ENCODE peak calls at places on chromosome 14, in ten cellular contexts. U, Q, N, F, H, W, K, G, O and L are unnamed samples.

GRCh38 chr14:104296388-104297312 is 158.3 kb downstream of the KIF26A start:
- DNase-seq in U (no peak), Q (no peak), N (no peak), F (no peak), H (no peak), W (peak), K (no peak), G (no peak), O (no peak), L (peak)

GRCh38 chr14:56808314-56809201 is 1.7 kb downstream of the OTX2 start:
- DNase-seq in U (no peak), Q (no peak), N (peak), F (no peak), H (no peak), W (no peak), K (no peak), G (no peak), O (no peak), L (no peak)

GRCh38 chr14:48536318-48536717 is 860.9 kb upstream of the MDGA2 start:
- DNase-seq in U (peak), Q (peak), N (no peak), F (no peak), H (no peak), W (no peak), K (no peak), G (no peak), O (no peak), L (no peak)

GRCh38 chr14:58533417-58533816 is 104.3 kb upstream of the DACT1 start:
- DNase-seq in U (no peak), Q (no peak), N (peak), F (no peak), H (no peak), W (peak), K (no peak), G (no peak), O (no peak), L (no peak)

GRCh38 chr14:90629471-90629870 is 186.8 kb downstream of the TTC7B start:
- DNase-seq in U (no peak), Q (no peak), N (no peak), F (no peak), H (no peak), W (no peak), K (no peak), G (no peak), O (peak), L (no peak)

GRCh38 chr14:76615331-76615730 is 145.9 kb upstream of the VASH1 start:
- DNase-seq in U (no peak), Q (no peak), N (no peak), F (no peak), H (no peak), W (no peak), K (no peak), G (no peak), O (peak), L (no peak)

GRCh38 chr14:36254020-36254614 is 66.3 kb downstream of the MBIP start:
- DNase-seq in U (no peak), Q (no peak), N (peak), F (peak), H (no peak), W (no peak), K (no peak), G (no peak), O (peak), L (no peak)

GRCh38 chr14:22656945-22657711 is 13.0 kb upstream of the OR6J1 start:
- DNase-seq in U (no peak), Q (no peak), N (peak), F (no peak), H (no peak), W (peak), K (no peak), G (no peak), O (no peak), L (no peak)

GRCh38 chr14:98582276-98582675 is 689.7 kb downstream of the BCL11B start:
- DNase-seq in U (no peak), Q (no peak), N (no peak), F (peak), H (no peak), W (no peak), K (no peak), G (no peak), O (no peak), L (no peak)

DNA sequence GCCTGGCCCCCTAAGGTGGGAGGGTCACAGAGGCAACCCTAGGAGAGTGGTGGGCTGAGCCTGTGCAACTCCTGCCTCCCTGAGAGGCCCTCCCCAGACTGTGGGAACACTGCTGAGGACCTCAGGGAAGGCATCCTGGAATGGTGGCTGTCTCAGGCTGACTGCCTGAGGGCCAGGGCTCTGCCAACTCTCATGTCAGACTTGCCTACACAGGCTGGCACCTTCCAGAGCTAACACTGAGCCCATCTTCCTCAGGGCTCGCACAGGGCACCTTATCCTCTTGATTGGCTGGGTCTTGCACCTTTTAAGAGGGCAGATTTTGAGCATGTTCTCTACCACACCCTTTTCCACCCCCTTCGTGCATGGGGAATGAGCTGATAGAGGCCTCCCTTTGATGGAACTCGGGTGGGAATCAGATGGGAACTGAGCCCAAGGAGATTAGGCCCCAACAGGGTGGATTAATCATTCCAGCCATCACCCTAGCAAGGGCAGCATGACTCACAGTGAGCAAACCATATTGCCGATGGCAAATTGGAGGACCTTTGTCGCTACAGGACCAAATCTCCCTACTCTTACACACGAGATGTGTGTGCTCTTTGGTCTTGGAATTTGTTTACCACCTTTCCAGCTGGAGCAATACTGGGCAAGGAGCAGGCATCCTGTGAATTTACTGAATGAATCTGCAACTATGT is 702.8 kb downstream of the VRK1 start:
- DNase-seq in U (no peak), Q (no peak), N (no peak), F (no peak), H (no peak), W (no peak), K (no peak), G (no peak), O (peak), L (no peak)
- H3K27ac ChIP-seq in U (no peak), Q (no peak), N (no peak), F (no peak), H (no peak), W (no peak), K (no peak), G (no peak), O (peak), L (no peak)

DNA sequence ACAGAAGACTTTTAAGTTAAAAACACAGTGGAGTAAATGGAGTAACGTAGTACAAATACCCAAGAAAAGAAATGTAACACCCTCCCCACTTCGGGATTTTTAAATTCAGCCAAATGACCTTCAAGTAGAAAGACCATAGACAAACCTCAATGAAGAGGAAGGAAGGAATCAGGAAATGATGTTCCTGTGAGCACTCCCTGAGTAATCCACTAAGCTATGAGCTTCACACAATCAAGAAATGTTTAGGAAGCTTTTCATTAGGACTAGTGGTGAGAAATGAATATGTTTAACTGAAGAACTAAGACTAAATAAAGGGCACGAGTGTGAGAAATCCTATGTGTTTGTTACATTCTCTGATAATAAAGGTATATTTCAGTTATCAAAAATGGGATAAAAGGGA is 10.1 kb downstream of the TCL1A start:
- DNase-seq in U (no peak), Q (no peak), N (no peak), F (no peak), H (no peak), W (peak), K (no peak), G (no peak), O (no peak), L (no peak)
- H3K27ac ChIP-seq in U (no peak), Q (no peak), N (no peak), F (no peak), H (no peak), W (no peak), K (no peak), G (no peak), O (no peak), L (no peak)

GRCh38 chr14:99838555-99839193 is 45.5 kb downstream of the EML1 start:
- DNase-seq in U (no peak), Q (peak), N (peak), F (no peak), H (peak), W (no peak), K (no peak), G (no peak), O (no peak), L (no peak)
- H3K27ac ChIP-seq in U (no peak), Q (peak), N (no peak), F (no peak), H (no peak), W (no peak), K (no peak), G (no peak), O (no peak), L (no peak)

DNA sequence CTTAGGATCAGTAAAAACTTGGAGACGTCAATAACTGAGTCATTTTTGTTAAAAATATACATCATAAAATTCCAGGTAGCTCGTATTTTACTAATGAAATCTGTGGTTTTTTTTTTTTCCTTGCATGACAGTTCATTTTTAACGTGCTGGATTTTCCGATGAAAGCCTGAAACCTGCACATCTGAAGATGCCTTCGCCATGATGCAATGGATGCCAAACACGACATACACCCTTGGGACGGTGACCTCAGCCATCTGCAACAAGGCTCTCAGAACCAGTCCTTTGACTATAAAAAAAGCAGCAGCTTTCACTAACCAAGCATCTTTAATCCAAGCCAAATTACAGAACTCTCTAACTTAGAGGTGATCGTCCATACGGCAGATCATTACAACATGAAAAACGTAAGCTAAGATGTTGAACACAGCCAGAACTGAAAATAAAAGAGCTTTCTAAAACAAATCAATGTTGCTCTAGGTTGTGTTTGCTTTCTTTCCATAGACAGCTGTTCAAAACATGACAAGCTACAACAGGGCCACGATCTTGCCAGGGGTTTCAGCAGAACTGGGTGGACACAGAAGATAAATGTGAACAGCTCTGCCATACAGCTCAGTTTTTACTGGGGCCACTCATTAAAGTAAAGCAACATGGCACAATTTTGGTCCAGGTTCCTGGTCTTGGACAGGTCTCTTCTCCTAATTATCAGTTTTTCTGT is 7.8 kb downstream of the NIN start:
- DNase-seq in U (no peak), Q (no peak), N (peak), F (no peak), H (no peak), W (no peak), K (peak), G (no peak), O (no peak), L (peak)
- H3K27ac ChIP-seq in U (no peak), Q (no peak), N (peak), F (no peak), H (no peak), W (no peak), K (peak), G (no peak), O (no peak), L (peak)

GRCh38 chr14:92515510-92516343 is 2.1 kb downstream of the RIN3 start:
- DNase-seq in U (no peak), Q (no peak), N (no peak), F (no peak), H (no peak), W (no peak), K (no peak), G (no peak), O (peak), L (no peak)
- H3K27ac ChIP-seq in U (no peak), Q (no peak), N (no peak), F (no peak), H (no peak), W (no peak), K (no peak), G (no peak), O (no peak), L (peak)

GRCh38 chr14:95478818-95479217 is 37.6 kb downstream of the SYNE3 start:
- DNase-seq in U (no peak), Q (no peak), N (no peak), F (no peak), H (no peak), W (no peak), K (no peak), G (no peak), O (no peak), L (no peak)
- H3K27ac ChIP-seq in U (no peak), Q (no peak), N (no peak), F (no peak), H (peak), W (no peak), K (no peak), G (no peak), O (no peak), L (peak)

DNA sequence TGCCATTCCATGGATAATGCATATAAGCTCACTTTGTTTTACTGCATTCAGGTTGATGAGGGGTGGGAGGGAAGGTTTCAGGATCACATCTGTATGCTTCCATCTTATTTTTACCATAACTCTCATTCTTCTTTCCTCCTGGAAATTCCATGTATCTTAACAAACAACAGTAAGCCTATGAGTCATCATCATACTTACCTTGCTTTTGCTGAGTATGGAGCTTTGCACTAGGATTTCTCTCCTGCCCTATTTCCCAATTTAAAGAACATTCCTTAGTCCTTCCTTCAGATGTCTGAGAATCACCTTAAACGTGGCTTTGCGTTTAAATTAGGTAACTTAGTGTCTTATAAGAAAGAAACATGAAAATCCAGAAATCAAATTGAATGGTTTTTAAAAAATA is 1.6 kb upstream of the CLEC14A start:
- DNase-seq in U (no peak), Q (no peak), N (peak), F (no peak), H (no peak), W (peak), K (no peak), G (no peak), O (no peak), L (no peak)
- H3K27ac ChIP-seq in U (no peak), Q (no peak), N (no peak), F (no peak), H (no peak), W (peak), K (peak), G (peak), O (no peak), L (peak)